ENCODE peak calls at places on chromosome 18, in five cellular contexts. One of them, this sample, is unnamed.

GRCh38 chr18:22412502-22412901 is 5.2 kb downstream of the CTAGE1 start:
- DNase-seq in AML-193: no peak
- DNase-seq in GM12865: no peak
- DNase-seq in NCI-H460: no peak
- DNase-seq in GM04503: peak; percentile 49
- DNase-seq in this sample: no peak

GRCh38 chr18:50399582-50399981 is 24.7 kb downstream of the SKA1 start:
- DNase-seq in AML-193: no peak
- DNase-seq in GM12865: no peak
- DNase-seq in NCI-H460: no peak
- DNase-seq in GM04503: no peak
- DNase-seq in this sample: no peak

GRCh38 chr18:41347057-41347456 is 608.0 kb upstream of the PIK3C3 start:
- DNase-seq in AML-193: no peak
- DNase-seq in GM12865: no peak
- DNase-seq in NCI-H460: no peak
- DNase-seq in GM04503: peak; percentile 63
- DNase-seq in this sample: no peak

GRCh38 chr18:13234528-13234795 is 15.9 kb downstream of the LDLRAD4 start:
- DNase-seq in AML-193: no peak
- DNase-seq in GM12865: no peak
- DNase-seq in NCI-H460: no peak
- DNase-seq in GM04503: no peak
- DNase-seq in this sample: no peak

GRCh38 chr18:33937270-33937816 is 287.4 kb downstream of the NOL4 start:
- DNase-seq in AML-193: no peak
- DNase-seq in GM12865: peak; percentile 46
- DNase-seq in NCI-H460: no peak
- DNase-seq in GM04503: no peak
- DNase-seq in this sample: no peak

GRCh38 chr18:63936156-63936931 is 12.8 kb upstream of the HMSD start:
- DNase-seq in AML-193: no peak
- DNase-seq in GM12865: peak; percentile 94
- DNase-seq in NCI-H460: peak; percentile 82
- DNase-seq in GM04503: peak; percentile 23
- DNase-seq in this sample: peak; percentile 84

GRCh38 chr18:45626330-45627203 is 11.3 kb downstream of the SLC14A2 start:
- DNase-seq in AML-193: no peak
- DNase-seq in GM12865: no peak
- DNase-seq in NCI-H460: no peak
- DNase-seq in GM04503: peak; percentile 27
- DNase-seq in this sample: no peak

GRCh38 chr18:37393945-37394609 is 171.5 kb downstream of the CELF4 start:
- DNase-seq in AML-193: no peak
- DNase-seq in GM12865: peak; percentile 26
- DNase-seq in NCI-H460: peak; percentile 14
- DNase-seq in GM04503: peak; percentile 82
- DNase-seq in this sample: peak; percentile 60

GRCh38 chr18:52070295-52070756 is 269.7 kb upstream of the DCC start:
- DNase-seq in AML-193: no peak
- DNase-seq in GM12865: no peak
- DNase-seq in NCI-H460: no peak
- DNase-seq in GM04503: no peak
- DNase-seq in this sample: no peak

GRCh38 chr18:58216071-58216471 is 172.0 kb downstream of the NEDD4L start:
- DNase-seq in AML-193: no peak
- DNase-seq in GM12865: peak; percentile 32
- DNase-seq in NCI-H460: no peak
- DNase-seq in GM04503: no peak
- DNase-seq in this sample: no peak

GRCh38 chr18:56509656-56510055 is 128.7 kb downstream of the TXNL1 start:
- DNase-seq in AML-193: no peak
- DNase-seq in GM12865: no peak
- DNase-seq in NCI-H460: no peak
- DNase-seq in GM04503: no peak
- DNase-seq in this sample: no peak

GRCh38 chr18:12628706-12629702 is 28.9 kb downstream of the SPIRE1 start:
- DNase-seq in AML-193: no peak
- DNase-seq in GM12865: no peak
- DNase-seq in NCI-H460: no peak
- DNase-seq in GM04503: no peak
- DNase-seq in this sample: no peak

GRCh38 chr18:63157293-63158011 is 162.1 kb downstream of the BCL2 start:
- DNase-seq in AML-193: no peak
- DNase-seq in GM12865: peak; percentile 91
- DNase-seq in NCI-H460: no peak
- DNase-seq in GM04503: no peak
- DNase-seq in this sample: peak; percentile 92

GRCh38 chr18:54679318-54680149 is 88.5 kb downstream of the DYNAP start:
- DNase-seq in AML-193: peak; percentile 70
- DNase-seq in GM12865: peak; percentile 38
- DNase-seq in NCI-H460: peak; percentile 78
- DNase-seq in GM04503: peak; percentile 35
- DNase-seq in this sample: peak; percentile 53

GRCh38 chr18:12606592-12607315 is 51.2 kb downstream of the SPIRE1 start:
- DNase-seq in AML-193: peak; percentile 62
- DNase-seq in GM12865: no peak
- DNase-seq in NCI-H460: peak; percentile 77
- DNase-seq in GM04503: no peak
- DNase-seq in this sample: no peak

GRCh38 chr18:66900837-66901236 is 296.9 kb upstream of the CDH19 start:
- DNase-seq in AML-193: no peak
- DNase-seq in GM12865: no peak
- DNase-seq in NCI-H460: no peak
- DNase-seq in GM04503: no peak
- DNase-seq in this sample: no peak

GRCh38 chr18:53629356-53629755 is 595.1 kb downstream of the MBD2 start:
- DNase-seq in AML-193: no peak
- DNase-seq in GM12865: no peak
- DNase-seq in NCI-H460: no peak
- DNase-seq in GM04503: no peak
- DNase-seq in this sample: no peak

GRCh38 chr18:59967878-59968277 is 68.1 kb downstream of the PMAIP1 start:
- DNase-seq in AML-193: no peak
- DNase-seq in GM12865: no peak
- DNase-seq in NCI-H460: no peak
- DNase-seq in GM04503: no peak
- DNase-seq in this sample: no peak

GRCh38 chr18:11497585-11497984 is 111.8 kb upstream of the SLC35G4 start:
- DNase-seq in AML-193: no peak
- DNase-seq in GM12865: no peak
- DNase-seq in NCI-H460: no peak
- DNase-seq in GM04503: no peak
- DNase-seq in this sample: no peak

GRCh38 chr18:65942854-65943253 is 192.0 kb downstream of the CDH7 start:
- DNase-seq in AML-193: no peak
- DNase-seq in GM12865: no peak
- DNase-seq in NCI-H460: no peak
- DNase-seq in GM04503: no peak
- DNase-seq in this sample: peak; percentile 56

GRCh38 chr18:36419188-36419912 is 121.8 kb downstream of the FHOD3 start:
- DNase-seq in AML-193: no peak
- DNase-seq in GM12865: no peak
- DNase-seq in NCI-H460: no peak
- DNase-seq in GM04503: no peak
- DNase-seq in this sample: no peak

GRCh38 chr18:12993439-12993838 is 2.3 kb downstream of the CEP192 start:
- DNase-seq in AML-193: no peak
- DNase-seq in GM12865: no peak
- DNase-seq in NCI-H460: no peak
- DNase-seq in GM04503: no peak
- DNase-seq in this sample: no peak

GRCh38 chr18:49572935-49573334 is 11.1 kb downstream of the LIPG start:
- DNase-seq in AML-193: no peak
- DNase-seq in GM12865: no peak
- DNase-seq in NCI-H460: no peak
- DNase-seq in GM04503: no peak
- DNase-seq in this sample: no peak

GRCh38 chr18:9898792-9899549 is 13.2 kb downstream of the TXNDC2 start:
- DNase-seq in AML-193: peak; percentile 22
- DNase-seq in GM12865: no peak
- DNase-seq in NCI-H460: no peak
- DNase-seq in GM04503: no peak
- DNase-seq in this sample: no peak

GRCh38 chr18:5747678-5748077 is 147.6 kb downstream of the TMEM200C start:
- DNase-seq in AML-193: no peak
- DNase-seq in GM12865: no peak
- DNase-seq in NCI-H460: no peak
- DNase-seq in GM04503: no peak
- DNase-seq in this sample: no peak

GRCh38 chr18:23352042-23352441 is 101.0 kb upstream of the RIOK3 start:
- DNase-seq in AML-193: no peak
- DNase-seq in GM12865: no peak
- DNase-seq in NCI-H460: no peak
- DNase-seq in GM04503: no peak
- DNase-seq in this sample: no peak

GRCh38 chr18:8912348-8913057 is 190.0 kb upstream of the NDUFV2 start:
- DNase-seq in AML-193: no peak
- DNase-seq in GM12865: peak; percentile 54
- DNase-seq in NCI-H460: no peak
- DNase-seq in GM04503: no peak
- DNase-seq in this sample: no peak

GRCh38 chr18:62258606-62259005 is 66.5 kb upstream of the TNFRSF11A start:
- DNase-seq in AML-193: peak; percentile 19
- DNase-seq in GM12865: no peak
- DNase-seq in NCI-H460: no peak
- DNase-seq in GM04503: no peak
- DNase-seq in this sample: no peak

GRCh38 chr18:10193446-10193845 is 261.0 kb upstream of the APCDD1 start:
- DNase-seq in AML-193: no peak
- DNase-seq in GM12865: no peak
- DNase-seq in NCI-H460: no peak
- DNase-seq in GM04503: no peak
- DNase-seq in this sample: no peak

GRCh38 chr18:78511666-78512065 is 468.0 kb upstream of the SALL3 start:
- DNase-seq in AML-193: no peak
- DNase-seq in GM12865: no peak
- DNase-seq in NCI-H460: no peak
- DNase-seq in GM04503: no peak
- DNase-seq in this sample: no peak

GRCh38 chr18:56501896-56502295 is 136.5 kb downstream of the TXNL1 start:
- DNase-seq in AML-193: no peak
- DNase-seq in GM12865: no peak
- DNase-seq in NCI-H460: no peak
- DNase-seq in GM04503: no peak
- DNase-seq in this sample: no peak

GRCh38 chr18:8688857-8689256 is 16.5 kb upstream of the MTCL1 start:
- DNase-seq in AML-193: no peak
- DNase-seq in GM12865: no peak
- DNase-seq in NCI-H460: no peak
- DNase-seq in GM04503: no peak
- DNase-seq in this sample: no peak

GRCh38 chr18:57469884-57470283 is 34.7 kb downstream of the ONECUT2 start:
- DNase-seq in AML-193: no peak
- DNase-seq in GM12865: no peak
- DNase-seq in NCI-H460: no peak
- DNase-seq in GM04503: no peak
- DNase-seq in this sample: no peak

GRCh38 chr18:54558609-54559585 is 32.1 kb upstream of the DYNAP start:
- DNase-seq in AML-193: peak; percentile 38
- DNase-seq in GM12865: peak; percentile 42
- DNase-seq in NCI-H460: peak; percentile 16
- DNase-seq in GM04503: no peak
- DNase-seq in this sample: peak; percentile 37

This sample was measured in MM.1S.